ENCODE peak calls at places on chromosome 19, in five cellular contexts. I is thoracic aorta, Y is ascending aorta, A is ovary, S is substantia nigra. N is an unnamed sample.

GRCh38 chr19:12202250-12202649 is 39.4 kb downstream of the ZNF136 start:
- DNase-seq in I (no peak), Y (no peak), A (no peak), S (no peak), N (no peak)

GRCh38 chr19:4807188-4807587 is 15.7 kb downstream of the FEM1A start:
- DNase-seq in I (no peak), Y (no peak), A (no peak), S (no peak), N (no peak)

GRCh38 chr19:20151617-20152145 is 15.3 kb upstream of the ZNF486 start:
- DNase-seq in I (no peak), Y (no peak), A (no peak), S (no peak), N (no peak)

GRCh38 chr19:14146789-14147216 is 10.4 kb upstream of the ASF1B start:
- DNase-seq in I (no peak), Y (no peak), A (no peak), S (no peak), N (no peak)

GRCh38 chr19:17402982-17403855 is 2.2 kb downstream of the BST2 start:
- DNase-seq in I (no peak), Y (no peak), A (peak), S (no peak), N (peak)

GRCh38 chr19:16447015-16447384 is 24.8 kb downstream of the EPS15L1 start:
- DNase-seq in I (no peak), Y (peak), A (peak), S (peak), N (peak)

GRCh38 chr19:4233282-4233853 is 4.0 kb downstream of the EBI3 start:
- DNase-seq in I (no peak), Y (no peak), A (no peak), S (no peak), N (no peak)

GRCh38 chr19:6564393-6564792 is 26.6 kb downstream of the CD70 start:
- DNase-seq in I (no peak), Y (no peak), A (no peak), S (no peak), N (peak)

GRCh38 chr19:42022616-42023015 is 28.6 kb upstream of the ATP1A3 start:
- DNase-seq in I (no peak), Y (no peak), A (no peak), S (no peak), N (no peak)

GRCh38 chr19:12786149-12786870 is 5.0 kb upstream of the JUNB start:
- DNase-seq in I (no peak), Y (peak), A (peak), S (peak), N (peak)

GRCh38 chr19:15332311-15332996 is at the start of gene BRD4:
- DNase-seq in I (no peak), Y (peak), A (peak), S (peak), N (peak)

GRCh38 chr19:46068345-46069258 is 27.8 kb upstream of the IGFL4 start:
- DNase-seq in I (no peak), Y (no peak), A (no peak), S (no peak), N (peak)

GRCh38 chr19:41872775-41873647 is 4.1 kb upstream of the CD79A start:
- DNase-seq in I (no peak), Y (no peak), A (no peak), S (peak), N (peak)

GRCh38 chr19:30870861-30871260 is 478.4 kb downstream of the TSHZ3 start:
- DNase-seq in I (no peak), Y (no peak), A (peak), S (no peak), N (peak)

GRCh38 chr19:33264881-33265445 is 37.4 kb downstream of the CEBPA start:
- DNase-seq in I (no peak), Y (no peak), A (no peak), S (no peak), N (no peak)

GRCh38 chr19:16435999-16436650 is 35.6 kb downstream of the EPS15L1 start:
- DNase-seq in I (no peak), Y (no peak), A (no peak), S (no peak), N (no peak)

GRCh38 chr19:11380653-11381534 is 3.2 kb downstream of the EPOR start:
- DNase-seq in I (peak), Y (peak), A (peak), S (peak), N (peak)

GRCh38 chr19:47848871-47849473 is 10.1 kb upstream of the TPRX2 start:
- DNase-seq in I (no peak), Y (no peak), A (no peak), S (no peak), N (no peak)

GRCh38 chr19:41795031-41795461 is 1.3 kb upstream of the CEACAM3 start:
- DNase-seq in I (no peak), Y (no peak), A (no peak), S (no peak), N (no peak)

GRCh38 chr19:45322744-45323281 is at the start of gene CKM:
- DNase-seq in I (no peak), Y (no peak), A (no peak), S (no peak), N (no peak)

GRCh38 chr19:48913114-48913513 is 13.0 kb downstream of the NUCB1 start:
- DNase-seq in I (no peak), Y (no peak), A (no peak), S (no peak), N (no peak)

GRCh38 chr19:14048439-14049153 is 13.3 kb downstream of the PALM3 start:
- DNase-seq in I (no peak), Y (no peak), A (no peak), S (no peak), N (peak)

GRCh38 chr19:17339088-17339741 is 1.9 kb downstream of the GTPBP3 start:
- DNase-seq in I (no peak), Y (no peak), A (no peak), S (no peak), N (peak)

GRCh38 chr19:47765522-47766358 is 12.8 kb upstream of the SELENOW start:
- DNase-seq in I (no peak), Y (no peak), A (peak), S (peak), N (no peak)

GRCh38 chr19:47040869-47041268 is 7.6 kb downstream of the TMEM160 start:
- DNase-seq in I (no peak), Y (no peak), A (no peak), S (no peak), N (no peak)

GRCh38 chr19:10718205-10719196 is 622 bp downstream of the DNM2 start:
- DNase-seq in I (no peak), Y (no peak), A (no peak), S (peak), N (peak)

GRCh38 chr19:15640294-15640903 is at the start of gene CYP4F3:
- DNase-seq in I (no peak), Y (no peak), A (peak), S (no peak), N (peak)

GRCh38 chr19:3586124-3586626 is 897 bp downstream of the GIPC3 start:
- DNase-seq in I (no peak), Y (no peak), A (no peak), S (no peak), N (no peak)

GRCh38 chr19:5436101-5436947 is 18.9 kb upstream of the ZNRF4 start:
- DNase-seq in I (no peak), Y (no peak), A (no peak), S (no peak), N (peak)

GRCh38 chr19:7520131-7521051 is 2.0 kb upstream of the MCOLN1 start:
- DNase-seq in I (no peak), Y (no peak), A (no peak), S (no peak), N (no peak)

GRCh38 chr19:46015080-46015960 is 7.5 kb downstream of the PGLYRP1 start:
- DNase-seq in I (no peak), Y (no peak), A (no peak), S (no peak), N (peak)

GRCh38 chr19:28876604-28877123 is 336.3 kb downstream of the UQCRFS1 start:
- DNase-seq in I (no peak), Y (no peak), A (no peak), S (no peak), N (no peak)
- H3K27ac ChIP-seq in I (no peak), Y (no peak), A (no peak), S (no peak), N (no peak)

GRCh38 chr19:35716735-35716984 is 1.1 kb upstream of the KMT2B start:
- DNase-seq in I (no peak), Y (no peak), A (no peak), S (peak), N (no peak)

GRCh38 chr19:35715981-35716734 is 1.6 kb upstream of the KMT2B start:
- DNase-seq in I (no peak), Y (peak), A (peak), S (no peak), N (peak)

GRCh38 chr19:35718345-35719041 is 690 bp downstream of the KMT2B start:
- DNase-seq in I (no peak), Y (peak), A (no peak), S (peak), N (no peak)

GRCh38 chr19:35716985-35717664 is 678 bp upstream of the KMT2B start:
- DNase-seq in I (peak), Y (peak), A (peak), S (peak), N (peak)

GRCh38 chr19:35717665-35718344 is at the start of gene KMT2B:
- DNase-seq in I (no peak), Y (no peak), A (peak), S (peak), N (peak)
- H3K27ac ChIP-seq in I (peak), Y (peak), A (peak), S (peak), N (peak)

GRCh38 chr19:55491546-55492360 is 3.5 kb downstream of the SSC5D start:
- DNase-seq in I (no peak), Y (no peak), A (peak), S (no peak), N (no peak)
- H3K27ac ChIP-seq in I (no peak), Y (peak), A (peak), S (no peak), N (peak)

GRCh38 chr19:1357695-1358094 is 26.0 kb upstream of the NDUFS7 start:
- DNase-seq in I (no peak), Y (no peak), A (no peak), S (no peak), N (no peak)

GRCh38 chr19:1361601-1362384 is 21.9 kb upstream of the NDUFS7 start:
- DNase-seq in I (no peak), Y (no peak), A (no peak), S (no peak), N (no peak)

GRCh38 chr19:1360818-1361461 is 22.8 kb upstream of the NDUFS7 start:
- DNase-seq in I (no peak), Y (no peak), A (peak), S (peak), N (no peak)

GRCh38 chr19:1362385-1363257 is 21.1 kb upstream of the NDUFS7 start:
- DNase-seq in I (no peak), Y (no peak), A (no peak), S (no peak), N (no peak)

DNA sequence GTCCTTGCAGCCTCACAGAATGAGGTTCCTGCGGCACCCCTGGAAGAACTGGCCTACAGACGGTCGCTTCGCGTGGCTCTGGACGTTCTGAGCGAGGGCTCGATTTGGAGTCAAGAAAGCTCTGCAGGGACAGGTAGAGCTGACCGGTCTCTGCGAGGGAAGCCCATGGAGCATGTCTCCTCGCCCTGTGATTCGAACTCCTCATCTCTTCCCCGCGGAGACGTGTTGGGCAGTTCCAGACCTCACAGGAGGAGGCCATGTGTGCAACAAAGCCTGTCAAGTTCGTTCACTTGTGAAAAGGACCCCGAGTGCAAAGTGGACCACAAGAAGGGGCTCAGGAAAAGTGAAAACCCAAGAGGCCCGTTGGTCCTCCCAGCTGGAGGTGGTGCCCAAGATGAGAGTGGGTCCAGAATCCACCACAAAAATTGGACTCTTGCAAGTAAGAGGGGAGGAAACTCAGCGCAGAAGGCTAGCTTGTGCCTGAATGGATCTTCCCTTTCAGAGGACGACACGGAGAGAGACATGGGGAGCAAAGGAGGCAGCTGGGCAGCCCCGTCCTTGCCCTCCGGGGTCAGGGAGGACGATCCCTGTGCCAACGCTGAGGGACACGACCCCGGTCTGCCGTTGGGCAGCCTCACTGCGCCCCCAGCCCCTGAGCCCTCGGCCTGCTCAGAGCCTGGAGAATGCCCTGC is 23.4 kb upstream of the NDUFS7 start:
- DNase-seq in I (no peak), Y (no peak), A (no peak), S (no peak), N (no peak)
- H3K27ac ChIP-seq in I (peak), Y (peak), A (peak), S (peak), N (peak)